ENCODE peak calls at places on chromosomes 16 and 17, in five cellular contexts. C, W, N, A and T are unnamed samples.

GRCh38 chr17:50172130-50172529 is 6.3 kb downstream of the SGCA start:
- DNase-seq in C (no peak), W (no peak), N (no peak), A (peak; percentile 12), T (no peak)

GRCh38 chr16:48125888-48126287 is 29.9 kb downstream of the ABCC12 start:
- DNase-seq in C (peak; percentile 2), W (no peak), N (no peak), A (no peak), T (no peak)

GRCh38 chr17:39194985-39195524 is 2.4 kb downstream of the CACNB1 start:
- DNase-seq in C (no peak), W (no peak), N (no peak), A (no peak), T (no peak)

GRCh38 chr17:30278032-30278431 is 13.7 kb downstream of the BLMH start:
- DNase-seq in C (peak; percentile 32), W (no peak), N (no peak), A (no peak), T (no peak)

GRCh38 chr17:17959520-17960361 is 12.5 kb downstream of the TOM1L2 start:
- DNase-seq in C (no peak), W (no peak), N (no peak), A (no peak), T (no peak)

GRCh38 chr16:21302898-21303528 is 24.9 kb upstream of the CRYM start:
- DNase-seq in C (no peak), W (no peak), N (no peak), A (no peak), T (peak; percentile 52)

GRCh38 chr17:71208111-71208704 is 912.6 kb upstream of the SOX9 start:
- DNase-seq in C (no peak), W (no peak), N (no peak), A (no peak), T (peak; percentile 52)

GRCh38 chr17:70144260-70144846 is 25.0 kb upstream of the KCNJ2 start:
- DNase-seq in C (peak; percentile 77), W (no peak), N (no peak), A (no peak), T (peak; percentile 14)

GRCh38 chr16:22677024-22677830 is 136.7 kb upstream of the HS3ST2 start:
- DNase-seq in C (no peak), W (no peak), N (no peak), A (no peak), T (no peak)

GRCh38 chr17:33862772-33863602 is 392.1 kb upstream of the CCL2 start:
- DNase-seq in C (no peak), W (no peak), N (no peak), A (no peak), T (no peak)

GRCh38 chr16:66705790-66706505 is 9.4 kb upstream of the CMTM4 start:
- DNase-seq in C (no peak), W (no peak), N (no peak), A (peak; percentile 53), T (no peak)

GRCh38 chr17:17710728-17711541 is 29.7 kb downstream of the RAI1 start:
- DNase-seq in C (peak; percentile 80), W (no peak), N (no peak), A (no peak), T (peak; percentile 45)

GRCh38 chr17:39276113-39276512 is 50.4 kb upstream of the STAC2 start:
- DNase-seq in C (no peak), W (no peak), N (no peak), A (no peak), T (no peak)

GRCh38 chr17:78438694-78439325 is 60.4 kb downstream of the PGS1 start:
- DNase-seq in C (no peak), W (no peak), N (no peak), A (no peak), T (no peak)

GRCh38 chr17:66468241-66469087 is 166.1 kb downstream of the PRKCA start:
- DNase-seq in C (no peak), W (no peak), N (no peak), A (no peak), T (no peak)

GRCh38 chr17:2122641-2123302 is 67.9 kb downstream of the HIC1 start:
- DNase-seq in C (peak; percentile 2), W (no peak), N (no peak), A (peak; percentile 78), T (no peak)

GRCh38 chr17:58020401-58020800 is 13.4 kb upstream of the SRSF1 start:
- DNase-seq in C (no peak), W (no peak), N (no peak), A (no peak), T (no peak)

GRCh38 chr17:61040666-61041065 is 359.0 kb upstream of the TBX2 start:
- DNase-seq in C (no peak), W (no peak), N (no peak), A (no peak), T (no peak)

GRCh38 chr16:30054959-30055553 is 10.5 kb upstream of the ALDOA start:
- DNase-seq in C (peak; percentile 47), W (no peak), N (no peak), A (no peak), T (no peak)

GRCh38 chr17:19327039-19327776 is 35.3 kb downstream of the B9D1 start:
- DNase-seq in C (no peak), W (no peak), N (no peak), A (no peak), T (peak; percentile 66)

GRCh38 chr16:10895053-10895946 is 18.3 kb downstream of the CIITA start:
- DNase-seq in C (no peak), W (peak; percentile 59), N (peak; percentile 7), A (peak; percentile 54), T (no peak)

GRCh38 chr17:66889480-66890230 is 54.7 kb downstream of the CACNG5 start:
- DNase-seq in C (no peak), W (no peak), N (no peak), A (no peak), T (no peak)

GRCh38 chr16:64478258-64478906 is 643.5 kb downstream of the CDH11 start:
- DNase-seq in C (no peak), W (no peak), N (no peak), A (no peak), T (peak; percentile 67)

GRCh38 chr16:10338426-10338825 is 47.4 kb upstream of the ATF7IP2 start:
- DNase-seq in C (no peak), W (no peak), N (no peak), A (no peak), T (no peak)

GRCh38 chr17:2179615-2180295 is 123.8 kb downstream of the SMG6 start:
- DNase-seq in C (no peak), W (no peak), N (no peak), A (peak; percentile 78), T (peak; percentile 91)